ENCODE peak calls at places on chromosomes 6 and 20, in four cellular contexts. Q is kidney, S is T1000, E is cardiac muscle cell. Z is an unnamed sample.

GRCh38 chr6:146336200-146336599 is 207.4 kb upstream of the RAB32 start:
- DNase-seq in Q (no peak), S (no peak), E (peak), Z (no peak)

GRCh38 chr20:32456869-32457421 is 98.8 kb downstream of the ASXL1 start:
- DNase-seq in Q (peak), S (peak), E (peak), Z (peak)

GRCh38 chr6:116190550-116190949 is 63.3 kb downstream of the TSPYL4 start:
- DNase-seq in Q (no peak), S (no peak), E (peak), Z (no peak)

GRCh38 chr6:149043476-149044130 is 273.9 kb upstream of the TAB2 start:
- DNase-seq in Q (no peak), S (no peak), E (no peak), Z (no peak)

GRCh38 chr6:75201901-75202672 is 3.8 kb downstream of the COL12A1 start:
- DNase-seq in Q (peak), S (no peak), E (peak), Z (peak)

GRCh38 chr6:114055758-114056157 is 84.8 kb upstream of the HDAC2 start:
- DNase-seq in Q (no peak), S (no peak), E (no peak), Z (no peak)

GRCh38 chr6:107692351-107692750 is 131.8 kb downstream of the SCML4 start:
- DNase-seq in Q (no peak), S (no peak), E (peak), Z (no peak)

GRCh38 chr6:14743465-14744211 is 502.2 kb upstream of the JARID2 start:
- DNase-seq in Q (peak), S (peak), E (peak), Z (no peak)